ENCODE peak calls at places on chromosome 10, in ten cellular contexts. U is PC-3, V is astrocyte of the cerebellum, T is astrocyte, N is neural progenitor cell, F is AG09309, X is MM.1S, Z is choroid plexus epithelial cell, O is lower leg skin, W is esophagus squamous epithelium. S is an unnamed sample.

GRCh38 chr10:61251089-61251488 is 202.1 kb downstream of the TMEM26 start:
- DNase-seq in U (no peak), V (no peak), T (no peak), N (no peak), F (no peak), X (no peak), Z (no peak), O (no peak), W (no peak), S (no peak)

GRCh38 chr10:123142701-123143161 is 5.2 kb upstream of the HMX2 start:
- DNase-seq in U (no peak), V (no peak), T (no peak), N (peak), F (no peak), X (no peak), Z (no peak), O (no peak), W (no peak), S (no peak)

GRCh38 chr10:38070501-38070900 is 23.6 kb upstream of the ZNF37A start:
- DNase-seq in U (no peak), V (no peak), T (no peak), N (no peak), F (no peak), X (no peak), Z (no peak), O (no peak), W (no peak), S (no peak)

GRCh38 chr10:89118091-89118490 is 89.0 kb downstream of the CH25H start:
- DNase-seq in U (peak), V (no peak), T (peak), N (no peak), F (peak), X (no peak), Z (peak), O (no peak), W (no peak), S (no peak)

GRCh38 chr10:125460326-125460725 is 222.6 kb downstream of the TEX36 start:
- DNase-seq in U (no peak), V (no peak), T (no peak), N (no peak), F (no peak), X (no peak), Z (no peak), O (no peak), W (no peak), S (no peak)

GRCh38 chr10:20887706-20888535 is 9.2 kb downstream of the NEBL start:
- DNase-seq in U (no peak), V (no peak), T (no peak), N (no peak), F (no peak), X (no peak), Z (no peak), O (no peak), W (no peak), S (no peak)

GRCh38 chr10:80161321-80162084 is 29.0 kb downstream of the PLAC9 start:
- DNase-seq in U (peak), V (no peak), T (no peak), N (peak), F (no peak), X (peak), Z (peak), O (no peak), W (no peak), S (no peak)

GRCh38 chr10:78742730-78743615 is 325.8 kb upstream of the ZMIZ1 start:
- DNase-seq in U (no peak), V (no peak), T (no peak), N (no peak), F (no peak), X (no peak), Z (no peak), O (no peak), W (no peak), S (no peak)

GRCh38 chr10:25047088-25047487 is 30.7 kb downstream of the THNSL1 start:
- DNase-seq in U (no peak), V (no peak), T (peak), N (no peak), F (no peak), X (no peak), Z (no peak), O (no peak), W (no peak), S (no peak)

GRCh38 chr10:14405076-14406065 is 74.6 kb upstream of the FRMD4A start:
- DNase-seq in U (no peak), V (peak), T (peak), N (no peak), F (peak), X (no peak), Z (peak), O (no peak), W (no peak), S (no peak)

GRCh38 chr10:17644485-17644964 is 574 bp downstream of the STAM start:
- DNase-seq in U (no peak), V (no peak), T (peak), N (no peak), F (no peak), X (peak), Z (peak), O (no peak), W (no peak), S (no peak)

GRCh38 chr10:72462261-72462660 is 107.5 kb upstream of the DNAJB12 start:
- DNase-seq in U (peak), V (no peak), T (no peak), N (no peak), F (no peak), X (no peak), Z (no peak), O (no peak), W (no peak), S (no peak)

GRCh38 chr10:14971867-14972448 is 12.8 kb downstream of the MEIG1 start:
- DNase-seq in U (peak), V (no peak), T (no peak), N (peak), F (no peak), X (peak), Z (peak), O (no peak), W (no peak), S (no peak)

GRCh38 chr10:87093461-87094372 is 926 bp downstream of the GLUD1 start:
- DNase-seq in U (peak), V (no peak), T (peak), N (peak), F (no peak), X (peak), Z (peak), O (peak), W (peak), S (peak)

GRCh38 chr10:45418417-45418858 is 44.4 kb downstream of the ALOX5 start:
- DNase-seq in U (no peak), V (no peak), T (no peak), N (no peak), F (no peak), X (no peak), Z (no peak), O (no peak), W (no peak), S (no peak)

GRCh38 chr10:13882112-13882711 is 295.4 kb downstream of the PRPF18 start:
- DNase-seq in U (peak), V (peak), T (peak), N (peak), F (peak), X (no peak), Z (peak), O (peak), W (no peak), S (no peak)

GRCh38 chr10:63976538-63976937 is 455.3 kb downstream of the REEP3 start:
- DNase-seq in U (peak), V (no peak), T (no peak), N (peak), F (no peak), X (peak), Z (peak), O (no peak), W (no peak), S (no peak)

GRCh38 chr10:110547139-110547761 is 20.2 kb upstream of the SMC3 start:
- DNase-seq in U (peak), V (peak), T (peak), N (peak), F (no peak), X (peak), Z (peak), O (no peak), W (no peak), S (no peak)

GRCh38 chr10:117248700-117249465 is 8.0 kb downstream of the SLC18A2 start:
- DNase-seq in U (no peak), V (no peak), T (no peak), N (no peak), F (peak), X (no peak), Z (no peak), O (no peak), W (no peak), S (no peak)

GRCh38 chr10:132418520-132419416 is 21.8 kb downstream of the PWWP2B start:
- DNase-seq in U (peak), V (no peak), T (no peak), N (peak), F (no peak), X (no peak), Z (no peak), O (no peak), W (no peak), S (no peak)

GRCh38 chr10:77004917-77005564 is 632.6 kb downstream of the KCNMA1 start:
- DNase-seq in U (peak), V (peak), T (peak), N (peak), F (peak), X (peak), Z (peak), O (peak), W (no peak), S (no peak)

GRCh38 chr10:115963848-115964247 is 309.2 kb downstream of the GFRA1 start:
- DNase-seq in U (no peak), V (peak), T (peak), N (peak), F (no peak), X (peak), Z (peak), O (no peak), W (no peak), S (no peak)

GRCh38 chr10:121127151-121127906 is 276.2 kb downstream of the WDR11 start:
- DNase-seq in U (no peak), V (no peak), T (no peak), N (no peak), F (no peak), X (no peak), Z (no peak), O (no peak), W (no peak), S (no peak)

GRCh38 chr10:16987976-16988610 is 141.5 kb downstream of the CUBN start:
- DNase-seq in U (no peak), V (no peak), T (no peak), N (no peak), F (no peak), X (no peak), Z (no peak), O (no peak), W (no peak), S (no peak)

GRCh38 chr10:34078798-34079470 is 736.2 kb downstream of the PARD3 start:
- DNase-seq in U (no peak), V (peak), T (peak), N (no peak), F (peak), X (no peak), Z (peak), O (no peak), W (no peak), S (peak)

GRCh38 chr10:119211625-119212441 is 4.5 kb downstream of the GRK5 start:
- DNase-seq in U (no peak), V (no peak), T (no peak), N (peak), F (no peak), X (peak), Z (peak), O (no peak), W (no peak), S (no peak)

GRCh38 chr10:29725133-29725720 is 90.5 kb upstream of the SVIL start:
- DNase-seq in U (no peak), V (no peak), T (peak), N (no peak), F (no peak), X (no peak), Z (no peak), O (no peak), W (no peak), S (no peak)
- H3K4me3 ChIP-seq in U (no peak), V (no peak), T (no peak), N (no peak), F (no peak), X (no peak), Z (no peak), O (no peak), W (no peak), S (no peak)

GRCh38 chr10:96272986-96273280 is 1.6 kb upstream of the BLNK start:
- DNase-seq in U (no peak), V (no peak), T (no peak), N (no peak), F (no peak), X (no peak), Z (no peak), O (no peak), W (no peak), S (no peak)
- H3K4me3 ChIP-seq in U (no peak), V (no peak), T (no peak), N (no peak), F (no peak), X (peak), Z (no peak), O (no peak), W (peak), S (no peak)

GRCh38 chr10:27744478-27745379 is 890 bp downstream of the MKX start:
- DNase-seq in U (peak), V (no peak), T (peak), N (peak), F (no peak), X (peak), Z (no peak), O (no peak), W (no peak), S (peak)

GRCh38 chr10:27746364-27747095 is 911 bp upstream of the MKX start:
- DNase-seq in U (no peak), V (no peak), T (no peak), N (peak), F (no peak), X (no peak), Z (no peak), O (no peak), W (no peak), S (no peak)

GRCh38 chr10:27747096-27747451 is 1.5 kb upstream of the MKX start:
- DNase-seq in U (no peak), V (no peak), T (no peak), N (peak), F (no peak), X (no peak), Z (no peak), O (no peak), W (no peak), S (no peak)

GRCh38 chr10:27745380-27745718 is 270 bp downstream of the MKX start:
- DNase-seq in U (no peak), V (no peak), T (no peak), N (no peak), F (no peak), X (no peak), Z (no peak), O (no peak), W (no peak), S (no peak)

GRCh38 chr10:27745719-27746363 is at the start of gene MKX:
- DNase-seq in U (peak), V (no peak), T (peak), N (peak), F (no peak), X (no peak), Z (no peak), O (no peak), W (no peak), S (no peak)
- H3K4me3 ChIP-seq in U (peak), V (peak), T (peak), N (peak), F (peak), X (peak), Z (no peak), O (peak), W (peak), S (peak)

DNA sequence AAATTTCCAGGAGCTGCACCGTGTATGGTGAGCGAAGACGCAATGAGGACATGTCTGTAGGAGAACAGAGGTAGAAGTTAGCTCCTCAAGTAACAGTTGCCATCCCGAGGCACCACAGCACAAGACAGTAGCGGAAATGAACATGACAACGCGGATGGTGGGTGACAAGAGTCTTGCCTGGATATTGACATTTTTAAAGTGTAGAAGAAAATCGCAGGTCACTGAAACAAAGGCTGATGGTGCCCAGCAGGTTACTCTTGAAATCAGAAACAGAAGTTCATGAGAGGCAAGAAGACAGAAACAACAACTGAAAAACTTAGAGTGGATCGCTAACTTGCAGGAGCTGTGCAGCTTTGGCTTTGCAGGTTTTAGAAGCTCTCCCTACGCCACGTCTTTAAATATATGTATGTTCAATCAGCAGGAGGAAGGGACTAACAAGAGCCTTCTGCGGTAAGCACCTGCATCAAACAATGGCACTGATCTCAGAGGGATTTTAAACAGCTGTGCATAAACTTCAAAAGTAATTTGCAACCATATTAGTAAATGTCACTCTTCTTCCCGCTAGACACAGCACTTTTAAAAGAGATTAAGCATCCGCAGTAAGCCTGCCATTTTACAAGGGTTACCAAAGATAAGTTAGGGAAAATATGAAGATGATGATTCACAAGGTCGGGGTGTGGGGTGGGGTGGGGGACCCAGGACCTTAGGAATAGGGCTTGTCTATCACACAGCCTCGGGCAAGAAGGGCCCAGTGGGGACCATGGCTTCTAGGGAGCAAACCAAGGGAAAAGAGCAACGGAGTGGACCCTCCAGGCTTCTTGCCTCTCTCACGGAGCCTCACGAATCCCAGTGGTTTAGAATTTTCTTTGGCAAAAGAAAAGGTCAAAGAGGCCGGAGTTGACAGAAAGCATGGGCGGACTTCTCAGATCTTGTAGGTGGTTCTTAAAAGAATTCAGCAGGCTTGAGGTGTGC is 1.6 kb downstream of the PRKCQ start:
- DNase-seq in U (no peak), V (no peak), T (no peak), N (peak), F (no peak), X (no peak), Z (no peak), O (no peak), W (no peak), S (no peak)
- H3K4me3 ChIP-seq in U (no peak), V (no peak), T (no peak), N (peak), F (no peak), X (no peak), Z (no peak), O (no peak), W (peak), S (no peak)

S was measured in ascending aorta.